ENCODE peak calls at places on chromosomes 13 and 19, in six cellular contexts. H is uterus; S is HepG2; I is kidney; F is cardiac muscle cell; K is CD8-positive, alpha-beta T cell. D is an unnamed sample.

GRCh38 chr19:55315956-55316525 is 9.1 kb downstream of the TMEM150B start:
- DNase-seq in H (no peak), S (no peak), I (no peak), F (no peak), K (no peak), D (no peak)

GRCh38 chr19:3398114-3398899 is 31.9 kb downstream of the NFIC start:
- DNase-seq in H (peak; percentile 85), S (peak; percentile 77), I (peak; percentile 94), F (peak; percentile 58), K (no peak), D (no peak)

GRCh38 chr19:30222428-30222873 is 149.7 kb upstream of the ZNF536 start:
- DNase-seq in H (no peak), S (no peak), I (no peak), F (peak; percentile 55), K (no peak), D (no peak)

GRCh38 chr13:33740134-33740538 is 77.8 kb upstream of the RFC3 start:
- DNase-seq in H (no peak), S (no peak), I (no peak), F (no peak), K (no peak), D (no peak)

GRCh38 chr19:13099073-13099999 is 3.3 kb downstream of the LYL1 start:
- DNase-seq in H (peak; percentile 77), S (no peak), I (peak; percentile 94), F (no peak), K (peak; percentile 81), D (peak; percentile 81)

GRCh38 chr13:64314286-64314685 is 2898.6 kb upstream of the PCDH20 start:
- DNase-seq in H (no peak), S (no peak), I (no peak), F (no peak), K (no peak), D (no peak)

GRCh38 chr13:96822900-96823299 is 171.4 kb downstream of the OXGR1 start:
- DNase-seq in H (no peak), S (peak; percentile 50), I (no peak), F (peak; percentile 42), K (no peak), D (no peak)

GRCh38 chr13:23320926-23321533 is 112.5 kb downstream of the SACS start:
- DNase-seq in H (no peak), S (no peak), I (no peak), F (no peak), K (no peak), D (no peak)

GRCh38 chr13:44231786-44232516 is 141.7 kb upstream of the SERP2 start:
- DNase-seq in H (peak; percentile 83), S (peak; percentile 46), I (peak; percentile 93), F (no peak), K (no peak), D (no peak)

GRCh38 chr13:30859326-30859725 is 46.7 kb upstream of the MEDAG start:
- DNase-seq in H (no peak), S (no peak), I (no peak), F (no peak), K (no peak), D (no peak)

GRCh38 chr19:4474504-4475136 is 2.5 kb downstream of the HDGFL2 start:
- DNase-seq in H (no peak), S (no peak), I (no peak), F (peak; percentile 88), K (no peak), D (peak; percentile 12)

GRCh38 chr19:56404705-56405056 is 549 bp downstream of the ZNF583 start:
- DNase-seq in H (no peak), S (no peak), I (no peak), F (no peak), K (no peak), D (peak; percentile 18)

GRCh38 chr19:6772028-6772865 is at the start of gene VAV1:
- DNase-seq in H (no peak), S (no peak), I (peak; percentile 87), F (no peak), K (peak; percentile 81), D (peak; percentile 74)

GRCh38 chr13:99375806-99376080 is 68.5 kb upstream of the GPR183 start:
- DNase-seq in H (no peak), S (no peak), I (no peak), F (no peak), K (peak; percentile 18), D (no peak)

GRCh38 chr19:14555918-14556661 is 15.8 kb downstream of the NDUFB7 start:
- DNase-seq in H (no peak), S (no peak), I (no peak), F (no peak), K (no peak), D (no peak)
- H3K4me3 ChIP-seq in H (no peak overlapping the region), S (no peak overlapping the region), I (no peak overlapping the region), F (no peak overlapping the region), K (peak overlapping the region; percentile 26), D (peak overlapping the region; percentile 35)

GRCh38 chr19:5627395-5627904 is 4.6 kb downstream of the SAFB start:
- DNase-seq in H (peak; percentile 36), S (no peak), I (no peak), F (no peak), K (no peak), D (no peak)
- H3K4me1 ChIP-seq in H (peaks cover 9% of the 10 kb centered on the region), S (peaks cover 75% of the 10 kb centered on the region), I (peaks cover 31% of the 10 kb centered on the region), F (peaks cover 7% of the 10 kb centered on the region), K (peaks cover 75% of the 10 kb centered on the region), D (peaks cover 79% of the 10 kb centered on the region)

GRCh38 chr19:28964500-28964899 is 248.5 kb downstream of the UQCRFS1 start:
- DNase-seq in H (no peak), S (no peak), I (no peak), F (no peak), K (no peak), D (no peak)

GRCh38 chr19:28961772-28962500 is 251.0 kb downstream of the UQCRFS1 start:
- DNase-seq in H (no peak), S (no peak), I (no peak), F (no peak), K (no peak), D (no peak)

GRCh38 chr19:28960586-28960985 is 252.4 kb downstream of the UQCRFS1 start:
- DNase-seq in H (no peak), S (no peak), I (no peak), F (no peak), K (no peak), D (no peak)

GRCh38 chr19:28963481-28964245 is 249.3 kb downstream of the UQCRFS1 start:
- DNase-seq in H (no peak), S (no peak), I (no peak), F (no peak), K (no peak), D (no peak)

DNA sequence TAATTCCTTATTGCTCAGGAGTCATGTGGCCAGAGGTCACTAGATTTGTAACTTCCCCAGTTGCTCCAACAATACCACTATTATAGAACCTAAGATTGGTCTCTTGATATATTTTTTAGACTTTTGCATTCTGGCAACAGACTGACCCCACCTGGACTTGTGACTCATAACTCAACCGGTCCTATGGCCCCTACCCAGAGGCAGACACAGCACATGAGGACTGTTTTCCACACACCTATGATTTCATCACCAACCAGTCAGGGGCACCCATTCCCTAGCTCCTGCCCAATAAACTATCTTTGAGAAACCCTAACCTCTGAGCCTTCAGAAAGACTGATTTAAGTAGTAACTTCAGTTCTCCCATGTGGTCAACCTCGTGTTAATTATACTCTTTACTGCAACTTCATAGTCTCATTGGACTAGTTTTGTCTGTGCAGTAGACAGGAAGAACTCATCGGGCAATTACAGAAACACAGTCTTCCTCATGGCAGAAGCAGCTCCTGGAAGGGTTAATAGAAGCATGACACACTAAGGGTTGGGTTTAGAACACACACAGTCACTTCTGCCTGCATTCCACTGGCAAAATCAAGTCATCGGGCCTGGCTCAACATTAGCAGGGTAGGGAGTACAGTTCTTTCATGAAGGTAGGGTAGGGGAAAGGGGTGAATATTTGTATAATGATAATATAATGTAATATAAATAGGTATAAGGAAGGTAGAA is 251.8 kb downstream of the UQCRFS1 start:
- DNase-seq in H (no peak), S (no peak), I (no peak), F (no peak), K (no peak), D (no peak)
- H3K27ac ChIP-seq in H (no peak overlapping the region), S (no peak overlapping the region), I (no peak overlapping the region), F (no peak overlapping the region), K (no peak overlapping the region), D (no peak overlapping the region)

GRCh38 chr19:512548-513365 is 5.5 kb downstream of the TPGS1 start:
- DNase-seq in H (no peak), S (no peak), I (no peak), F (peak; percentile 43), K (peak; percentile 11), D (no peak)

GRCh38 chr19:513368-514165 is 6.3 kb downstream of the TPGS1 start:
- DNase-seq in H (no peak), S (no peak), I (no peak), F (no peak), K (peak; percentile 7), D (no peak)

GRCh38 chr19:508204-509150 is 1.2 kb downstream of the TPGS1 start:
- DNase-seq in H (no peak), S (no peak), I (no peak), F (no peak), K (no peak), D (no peak)

GRCh38 chr19:511101-511841 is 4.0 kb downstream of the TPGS1 start:
- DNase-seq in H (no peak), S (no peak), I (no peak), F (no peak), K (peak; percentile 90), D (peak; percentile 96)

GRCh38 chr19:510606-511100 is 3.4 kb downstream of the TPGS1 start:
- DNase-seq in H (peak; percentile 56), S (peak; percentile 82), I (peak; percentile 92), F (peak; percentile 92), K (peak; percentile 96), D (peak; percentile 87)
- H3K4me3 ChIP-seq in H (no peak overlapping the region), S (no peak overlapping the region), I (no peak overlapping the region), F (no peak overlapping the region), K (peak overlapping the region; percentile 68), D (peak overlapping the region; percentile 84)

DNA sequence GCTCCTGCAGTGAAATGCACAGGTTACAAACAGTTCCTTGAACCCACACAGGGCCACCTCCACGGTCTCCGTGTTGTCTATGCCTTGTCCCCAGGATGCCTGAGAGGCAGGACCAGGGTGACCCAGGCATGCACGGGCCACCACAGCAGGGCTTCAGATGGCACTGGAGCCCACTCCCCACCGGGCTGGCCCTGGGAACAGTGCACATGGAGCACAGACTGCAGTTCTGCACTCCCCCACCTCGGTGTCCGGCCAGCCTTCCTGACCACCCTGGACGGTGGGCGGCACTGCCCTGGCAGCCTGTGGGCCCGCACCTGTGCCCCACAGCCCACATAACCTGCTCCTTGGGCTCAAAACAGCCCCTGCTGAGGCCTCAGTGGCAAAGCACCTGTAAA is 14.3 kb upstream of the SLC35E1 start:
- DNase-seq in H (no peak), S (no peak), I (no peak), F (no peak), K (no peak), D (no peak)
- H3K4me1 ChIP-seq in H (peaks cover 24% of the 10 kb centered on the region), S (peaks cover 16% of the 10 kb centered on the region), I (peaks cover 74% of the 10 kb centered on the region), F (peaks cover 77% of the 10 kb centered on the region), K (peaks cover 81% of the 10 kb centered on the region), D (peaks cover 78% of the 10 kb centered on the region)